ENCODE peak calls at places on chromosomes 13 and 19, in eight cellular contexts. One of them, this sample, is unnamed.
A peak's percentile ranks its signal among the peaks of the same experiment; 100 is the strongest.

GRCh38 chr13:76992548-76993001 is 694 bp downstream of the CLN5 start:
- DNase-seq in ovary: peak; percentile 47
- DNase-seq in lower leg skin: peak; percentile 90
- DNase-seq in body of pancreas: peak; percentile 39
- DNase-seq in A549: peak; percentile 17
- DNase-seq in tibial nerve: peak; percentile 42
- DNase-seq in spleen: no peak
- DNase-seq in upper lobe of left lung: no peak
- DNase-seq in this sample: no peak

GRCh38 chr19:8085606-8086464 is 33.3 kb downstream of the CCL25 start:
- DNase-seq in body of pancreas: no peak
- DNase-seq in upper lobe of left lung: no peak
- DNase-seq in tibial nerve: no peak
- DNase-seq in A549: peak; percentile 61
- DNase-seq in spleen: no peak
- DNase-seq in ovary: no peak
- DNase-seq in lower leg skin: no peak
- DNase-seq in this sample: peak; percentile 26

GRCh38 chr19:38095411-38096308 is 128.4 kb downstream of the DPF1 start:
- DNase-seq in ovary: peak; percentile 66
- DNase-seq in upper lobe of left lung: no peak
- DNase-seq in tibial nerve: peak; percentile 73
- DNase-seq in lower leg skin: peak; percentile 93
- DNase-seq in spleen: peak; percentile 83
- DNase-seq in body of pancreas: peak; percentile 82
- DNase-seq in A549: peak; percentile 86
- DNase-seq in this sample: peak; percentile 75

GRCh38 chr13:110471833-110472162 is 89.7 kb downstream of the RAB20 start:
- DNase-seq in lower leg skin: no peak
- DNase-seq in body of pancreas: peak; percentile 29
- DNase-seq in ovary: no peak
- DNase-seq in A549: no peak
- DNase-seq in tibial nerve: peak; percentile 53
- DNase-seq in spleen: peak; percentile 87
- DNase-seq in upper lobe of left lung: no peak
- DNase-seq in this sample: no peak

GRCh38 chr13:64782459-64782858 is 2447.7 kb downstream of the PCDH9 start:
- DNase-seq in body of pancreas: no peak
- DNase-seq in lower leg skin: no peak
- DNase-seq in ovary: no peak
- DNase-seq in spleen: no peak
- DNase-seq in tibial nerve: no peak
- DNase-seq in upper lobe of left lung: no peak
- DNase-seq in A549: peak; percentile 5
- DNase-seq in this sample: no peak

GRCh38 chr19:3471954-3472655 is 8.2 kb downstream of the SMIM24 start:
- DNase-seq in tibial nerve: peak; percentile 44
- DNase-seq in A549: no peak
- DNase-seq in ovary: peak; percentile 73
- DNase-seq in upper lobe of left lung: peak; percentile 89
- DNase-seq in body of pancreas: no peak
- DNase-seq in lower leg skin: no peak
- DNase-seq in spleen: no peak
- DNase-seq in this sample: no peak

GRCh38 chr13:94351292-94352000 is 128.0 kb downstream of the DCT start:
- DNase-seq in spleen: no peak
- DNase-seq in A549: no peak
- DNase-seq in tibial nerve: no peak
- DNase-seq in ovary: no peak
- DNase-seq in lower leg skin: no peak
- DNase-seq in body of pancreas: no peak
- DNase-seq in upper lobe of left lung: no peak
- DNase-seq in this sample: peak; percentile 31

GRCh38 chr19:16591803-16592556 is 19.8 kb upstream of the SLC35E1 start:
- DNase-seq in upper lobe of left lung: no peak
- DNase-seq in lower leg skin: no peak
- DNase-seq in spleen: no peak
- DNase-seq in body of pancreas: no peak
- DNase-seq in tibial nerve: no peak
- DNase-seq in A549: no peak
- DNase-seq in ovary: no peak
- DNase-seq in this sample: no peak

GRCh38 chr19:51441410-51442390 is 16.6 kb downstream of the SIGLEC8 start:
- DNase-seq in spleen: peak; percentile 90
- DNase-seq in body of pancreas: no peak
- DNase-seq in lower leg skin: peak; percentile 86
- DNase-seq in upper lobe of left lung: no peak
- DNase-seq in ovary: no peak
- DNase-seq in tibial nerve: no peak
- DNase-seq in A549: peak; percentile 14
- DNase-seq in this sample: no peak

GRCh38 chr19:37077615-37077928 is 661 bp upstream of the ZNF420 start:
- DNase-seq in spleen: no peak
- DNase-seq in A549: no peak
- DNase-seq in tibial nerve: no peak
- DNase-seq in body of pancreas: no peak
- DNase-seq in upper lobe of left lung: no peak
- DNase-seq in lower leg skin: no peak
- DNase-seq in ovary: no peak
- DNase-seq in this sample: no peak

GRCh38 chr19:4712771-4713170 is 10.9 kb downstream of the DPP9 start:
- DNase-seq in tibial nerve: no peak
- DNase-seq in upper lobe of left lung: no peak
- DNase-seq in lower leg skin: no peak
- DNase-seq in ovary: no peak
- DNase-seq in spleen: no peak
- DNase-seq in A549: no peak
- DNase-seq in body of pancreas: no peak
- DNase-seq in this sample: no peak

GRCh38 chr13:63041640-63042414 is 1626.2 kb upstream of the PCDH20 start:
- DNase-seq in body of pancreas: no peak
- DNase-seq in upper lobe of left lung: no peak
- DNase-seq in tibial nerve: no peak
- DNase-seq in lower leg skin: no peak
- DNase-seq in ovary: no peak
- DNase-seq in A549: no peak
- DNase-seq in spleen: no peak
- DNase-seq in this sample: no peak

DNA sequence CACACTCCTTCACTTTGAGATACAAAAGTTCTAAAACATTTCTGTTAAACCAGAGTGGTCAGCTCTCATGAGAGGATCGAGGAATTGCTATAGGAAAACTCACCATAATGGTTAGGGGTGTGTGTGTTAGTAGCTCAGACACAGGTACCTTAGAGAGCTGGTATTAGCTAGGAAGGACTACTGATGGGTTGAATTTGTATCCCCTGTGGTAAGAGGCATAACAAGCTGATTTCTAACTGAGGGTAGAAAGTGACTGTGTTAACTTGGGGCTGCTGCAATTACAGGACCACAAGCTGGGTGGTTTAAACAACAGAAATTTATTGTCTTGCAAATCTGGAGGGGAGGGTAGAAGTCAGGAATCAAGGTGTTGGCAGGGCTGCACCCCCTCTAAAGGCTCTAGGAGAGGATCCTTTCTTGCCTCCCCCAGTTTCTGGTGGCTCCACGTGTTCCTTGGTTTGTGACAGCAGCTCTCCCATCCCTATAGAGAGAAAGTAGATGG is 17.4 kb downstream of the LEUTX start:
- DNase-seq in tibial nerve: no peak
- DNase-seq in body of pancreas: no peak
- DNase-seq in upper lobe of left lung: no peak
- DNase-seq in spleen: no peak
- DNase-seq in lower leg skin: no peak
- DNase-seq in A549: no peak
- DNase-seq in ovary: no peak
- DNase-seq in this sample: no peak
- TF ChIP-seq POLR2A in tibial nerve: no peak
- TF ChIP-seq POLR2A in body of pancreas: no peak
- TF ChIP-seq POLR2A in upper lobe of left lung: no peak
- TF ChIP-seq POLR2A in spleen: no peak
- TF ChIP-seq POLR2A in lower leg skin: no peak
- TF ChIP-seq POLR2A in A549: no peak
- TF ChIP-seq POLR2A in ovary: no peak
- TF ChIP-seq POLR2A in this sample: no peak

DNA sequence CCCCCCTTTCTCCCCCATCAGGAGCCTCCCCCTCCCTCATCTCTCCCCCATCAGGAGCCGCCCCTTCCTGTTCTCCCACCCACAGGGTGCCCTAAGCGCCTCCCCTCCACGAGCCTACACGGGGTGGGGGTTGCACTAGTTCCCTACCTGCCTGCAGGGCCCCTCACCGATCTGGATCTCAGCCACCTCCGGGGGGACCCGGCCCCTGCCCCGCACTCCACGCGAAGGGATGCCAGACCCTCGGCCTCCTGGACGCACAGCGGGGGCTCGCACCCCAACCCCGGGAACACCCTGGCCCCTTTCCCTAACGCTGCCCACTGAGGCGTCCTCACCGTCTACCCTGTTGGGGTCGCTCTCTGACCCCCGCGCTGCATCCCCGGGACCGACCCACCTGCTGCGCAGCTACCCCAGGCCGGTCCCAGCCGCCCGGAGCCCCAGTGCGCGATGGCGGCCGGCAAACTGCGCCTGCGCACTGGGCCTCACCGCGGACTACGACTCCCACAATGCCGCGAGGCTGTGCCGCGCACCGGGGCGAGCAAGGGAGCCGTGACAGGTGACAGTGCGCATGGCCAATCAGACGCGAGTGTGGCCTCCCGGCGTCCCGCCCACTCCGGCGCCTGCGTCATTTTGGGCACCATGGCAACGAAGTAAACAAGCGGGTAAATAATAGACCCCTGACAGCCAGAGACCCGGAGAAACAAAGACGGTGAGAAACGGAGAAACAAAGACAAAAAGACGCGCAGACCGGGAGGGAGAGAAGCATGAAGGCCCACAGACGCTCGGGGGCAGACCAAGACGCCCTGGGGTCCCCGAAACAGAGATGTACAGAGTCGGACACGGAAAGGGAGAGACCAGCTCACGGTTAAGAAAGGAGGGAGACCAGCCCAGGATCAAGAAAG is at the start of gene ZSCAN18:
- DNase-seq in body of pancreas: peak; percentile 98
- DNase-seq in upper lobe of left lung: peak; percentile 98
- DNase-seq in spleen: peak; percentile 96
- DNase-seq in ovary: peak; percentile 99
- DNase-seq in lower leg skin: peak; percentile 99
- DNase-seq in tibial nerve: peak; percentile 97
- DNase-seq in A549: peak; percentile 82
- DNase-seq in this sample: peak; percentile 99
- TF ChIP-seq POLR2A in body of pancreas: peak; percentile 78
- TF ChIP-seq POLR2A in upper lobe of left lung: no peak
- TF ChIP-seq POLR2A in spleen: no peak
- TF ChIP-seq POLR2A in ovary: peak; percentile 90
- TF ChIP-seq POLR2A in lower leg skin: no peak
- TF ChIP-seq POLR2A in tibial nerve: peak; percentile 84
- TF ChIP-seq POLR2A in A549: no peak
- TF ChIP-seq POLR2A in this sample: peak; percentile 36

DNA sequence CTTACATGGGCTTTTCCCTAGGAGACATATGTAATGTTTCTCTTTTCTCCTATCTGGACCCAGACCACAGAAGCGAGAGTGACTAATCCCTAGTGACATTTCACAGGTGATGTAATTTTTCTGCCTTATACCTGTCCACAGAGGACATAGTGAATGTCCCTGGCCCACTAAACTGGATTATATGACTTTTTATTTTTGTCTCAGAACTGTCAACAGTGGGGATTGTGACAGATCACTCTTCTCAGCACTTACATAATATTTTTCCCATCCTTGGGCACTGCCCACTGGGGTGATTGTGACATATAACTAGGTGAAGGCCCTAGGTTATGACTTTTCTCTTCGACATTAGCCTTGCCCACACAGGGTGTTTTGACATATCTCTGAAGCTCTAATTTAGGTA is 7.9 kb upstream of the ZNF726 start:
- DNase-seq in ovary: no peak
- DNase-seq in tibial nerve: no peak
- DNase-seq in body of pancreas: no peak
- DNase-seq in spleen: no peak
- DNase-seq in lower leg skin: no peak
- DNase-seq in A549: no peak
- DNase-seq in upper lobe of left lung: no peak
- DNase-seq in this sample: no peak
- TF ChIP-seq POLR2A in ovary: no peak
- TF ChIP-seq POLR2A in tibial nerve: no peak
- TF ChIP-seq POLR2A in body of pancreas: no peak
- TF ChIP-seq POLR2A in spleen: no peak
- TF ChIP-seq POLR2A in lower leg skin: no peak
- TF ChIP-seq POLR2A in A549: no peak
- TF ChIP-seq POLR2A in upper lobe of left lung: no peak
- TF ChIP-seq POLR2A in this sample: no peak

GRCh38 chr13:114106991-114107685 is 25.3 kb downstream of the RASA3 start:
- DNase-seq in ovary: peak; percentile 29
- DNase-seq in A549: no peak
- DNase-seq in upper lobe of left lung: peak; percentile 59
- DNase-seq in spleen: peak; percentile 69
- DNase-seq in body of pancreas: no peak
- DNase-seq in lower leg skin: peak; percentile 80
- DNase-seq in tibial nerve: no peak
- DNase-seq in this sample: no peak

GRCh38 chr13:114106526-114106925 is 25.9 kb downstream of the RASA3 start:
- DNase-seq in A549: no peak
- DNase-seq in tibial nerve: no peak
- DNase-seq in upper lobe of left lung: no peak
- DNase-seq in spleen: peak; percentile 29
- DNase-seq in body of pancreas: no peak
- DNase-seq in ovary: no peak
- DNase-seq in lower leg skin: peak; percentile 21
- DNase-seq in this sample: no peak

GRCh38 chr13:114108141-114108761 is 24.2 kb downstream of the RASA3 start:
- DNase-seq in body of pancreas: no peak
- DNase-seq in tibial nerve: no peak
- DNase-seq in lower leg skin: peak; percentile 77
- DNase-seq in spleen: peak; percentile 67
- DNase-seq in A549: no peak
- DNase-seq in upper lobe of left lung: no peak
- DNase-seq in ovary: no peak
- DNase-seq in this sample: no peak

GRCh38 chr13:114108894-114109293 is 23.5 kb downstream of the RASA3 start:
- DNase-seq in A549: no peak
- DNase-seq in tibial nerve: no peak
- DNase-seq in body of pancreas: no peak
- DNase-seq in spleen: peak; percentile 72
- DNase-seq in upper lobe of left lung: peak; percentile 60
- DNase-seq in ovary: peak; percentile 17
- DNase-seq in lower leg skin: peak; percentile 82
- DNase-seq in this sample: no peak

DNA sequence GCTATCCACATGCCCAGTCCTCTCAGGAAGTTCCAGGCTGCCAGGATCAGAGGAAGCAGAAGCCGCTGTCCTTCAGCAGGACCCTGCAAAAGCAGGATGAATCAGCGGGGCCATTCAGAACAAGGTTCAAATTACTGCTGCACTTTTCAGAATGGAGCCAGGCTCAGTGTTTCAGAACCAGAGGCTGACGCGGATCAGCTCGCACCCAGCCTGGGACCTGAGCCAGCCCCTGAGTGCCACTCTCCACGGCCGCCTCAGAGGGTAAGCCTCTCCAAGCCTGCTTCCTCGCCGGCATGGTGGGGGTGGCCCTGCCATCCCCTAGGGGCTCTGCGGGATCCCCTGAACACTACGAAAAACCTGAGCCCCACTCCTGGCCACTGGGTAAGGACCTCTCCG is 24.7 kb downstream of the RASA3 start:
- DNase-seq in tibial nerve: no peak
- DNase-seq in lower leg skin: no peak
- DNase-seq in spleen: peak; percentile 71
- DNase-seq in A549: no peak
- DNase-seq in ovary: peak; percentile 21
- DNase-seq in body of pancreas: no peak
- DNase-seq in upper lobe of left lung: peak; percentile 88
- DNase-seq in this sample: no peak
- TF ChIP-seq POLR2A in tibial nerve: no peak
- TF ChIP-seq POLR2A in lower leg skin: no peak
- TF ChIP-seq POLR2A in spleen: no peak
- TF ChIP-seq POLR2A in A549: no peak
- TF ChIP-seq POLR2A in ovary: no peak
- TF ChIP-seq POLR2A in body of pancreas: no peak
- TF ChIP-seq POLR2A in upper lobe of left lung: no peak
- TF ChIP-seq POLR2A in this sample: no peak